ENCODE peak calls at places on chromosomes 3 and 15, in six cellular contexts. B is HCT116, U is K562, Z is body of pancreas, D is HAP-1, S is neuronal stem cell. R is an unnamed sample.
A peak's percentile ranks its signal among the peaks of the same experiment; 100 is the strongest.

GRCh38 chr3:141797167-141797773 is 34.1 kb downstream of the GRK7 start:
- DNase-seq in Z (peak; percentile 25), D (peak; percentile 16), S (peak; percentile 83), B (no peak), U (no peak), R (peak; percentile 42)

GRCh38 chr3:177201707-177202397 is 4.6 kb upstream of the TBL1XR1 start:
- DNase-seq in S (no peak), U (no peak), B (no peak), Z (no peak), D (no peak), R (no peak)

GRCh38 chr15:45105586-45105985 is 8.4 kb downstream of the DUOX2 start:
- DNase-seq in U (no peak), B (no peak), S (no peak), D (no peak), Z (no peak), R (no peak)

GRCh38 chr3:196969001-196969659 is 497 bp upstream of the PIGZ start:
- DNase-seq in S (no peak), B (no peak), U (peak; percentile 61), D (no peak), Z (no peak), R (no peak)

GRCh38 chr15:42141246-42141645 is 15.2 kb downstream of the PLA2G4F start:
- DNase-seq in Z (no peak), U (no peak), D (no peak), B (no peak), S (no peak), R (no peak)

GRCh38 chr15:32861741-32862140 is 143.9 kb downstream of the GREM1 start:
- DNase-seq in D (no peak), Z (no peak), S (peak; percentile 9), B (no peak), U (no peak), R (peak; percentile 35)

GRCh38 chr3:172355836-172356235 is 92.4 kb downstream of the GHSR start:
- DNase-seq in D (no peak), S (no peak), Z (peak; percentile 48), U (no peak), B (peak; percentile 27), R (no peak)

GRCh38 chr3:148379763-148380162 is 317.9 kb upstream of the AGTR1 start:
- DNase-seq in Z (no peak), U (no peak), D (peak; percentile 22), B (peak; percentile 65), S (peak; percentile 20), R (peak; percentile 8)

GRCh38 chr3:38165722-38166387 is 518 bp downstream of the OXSR1 start:
- DNase-seq in S (no peak), U (peak; percentile 74), B (no peak), Z (peak; percentile 62), D (peak; percentile 19), R (peak; percentile 66)

GRCh38 chr15:34987623-34987981 is 485 bp downstream of the ZNF770 start:
- DNase-seq in U (peak; percentile 32), B (no peak), Z (no peak), D (no peak), S (no peak), R (no peak)

GRCh38 chr3:148958681-148959080 is 32.7 kb upstream of the GYG1 start:
- DNase-seq in D (no peak), Z (no peak), S (no peak), B (no peak), U (no peak), R (no peak)

GRCh38 chr15:67190813-67191212 is 63.6 kb downstream of the AAGAB start:
- DNase-seq in U (no peak), B (no peak), D (no peak), S (no peak), Z (no peak), R (no peak)

GRCh38 chr3:32569540-32570425 is 875 bp downstream of the DYNC1LI1 start:
- DNase-seq in Z (peak; percentile 64), S (peak; percentile 81), U (peak; percentile 74), B (no peak), D (peak; percentile 76), R (peak; percentile 72)

GRCh38 chr3:51819709-51820406 is 40.8 kb upstream of the IQCF6 start:
- DNase-seq in U (peak; percentile 45), D (no peak), B (peak; percentile 15), Z (no peak), S (no peak), R (peak; percentile 36)

GRCh38 chr15:70159397-70160009 is 61.8 kb upstream of the TLE3 start:
- DNase-seq in U (no peak), Z (peak; percentile 53), D (no peak), S (no peak), B (no peak), R (peak; percentile 88)

GRCh38 chr3:177491301-177492031 is 294.2 kb upstream of the TBL1XR1 start:
- DNase-seq in D (no peak), Z (no peak), U (no peak), S (no peak), B (no peak), R (no peak)

GRCh38 chr3:2154596-2154995 is 55.9 kb downstream of the CNTN4 start:
- DNase-seq in Z (no peak), B (no peak), U (no peak), S (no peak), D (no peak), R (no peak)

GRCh38 chr3:119240101-119240581 is 537 bp downstream of the B4GALT4 start:
- DNase-seq in Z (peak; percentile 26), U (peak; percentile 19), B (no peak), S (peak; percentile 69), D (peak; percentile 13), R (no peak)

GRCh38 chr15:89495638-89496145 is 691 bp downstream of the RHCG start:
- DNase-seq in D (no peak), Z (no peak), S (no peak), U (no peak), B (no peak), R (no peak)

GRCh38 chr3:31868246-31868645 is 112.8 kb downstream of the OSBPL10 start:
- DNase-seq in D (no peak), U (no peak), S (no peak), B (no peak), Z (no peak), R (no peak)

GRCh38 chr15:25811481-25811906 is 51.6 kb downstream of the ATP10A start:
- DNase-seq in D (no peak), S (no peak), U (no peak), B (no peak), Z (no peak), R (no peak)

GRCh38 chr15:93245616-93246122 is 156.7 kb upstream of the RGMA start:
- DNase-seq in Z (no peak), D (no peak), U (no peak), S (no peak), B (no peak), R (no peak)
- H3K36me3 ChIP-seq in Z (no peaks in the 10 kb centered on the region), D (no peaks in the 10 kb centered on the region), U (no peaks in the 10 kb centered on the region), S (no peaks in the 10 kb centered on the region), B (no peaks in the 10 kb centered on the region), R (no peaks in the 10 kb centered on the region)

GRCh38 chr3:9761919-9762318 is 7.8 kb downstream of the CAMK1 start:
- DNase-seq in U (no peak), S (no peak), D (no peak), Z (no peak), B (no peak), R (no peak)
- H3K36me3 ChIP-seq in U (peaks cover 19% of the 10 kb centered on the region), S (peaks cover 34% of the 10 kb centered on the region), D (no peaks in the 10 kb centered on the region), Z (peaks cover 4% of the 10 kb centered on the region), B (peaks cover 17% of the 10 kb centered on the region), R (peaks cover 30% of the 10 kb centered on the region)

GRCh38 chr3:13009946-13010315 is 63.3 kb downstream of the IQSEC1 start:
- DNase-seq in D (no peak), S (no peak), B (no peak), Z (no peak), U (no peak), R (no peak)
- H3K36me3 ChIP-seq in D (no peaks in the 10 kb centered on the region), S (no peaks in the 10 kb centered on the region), B (no peaks in the 10 kb centered on the region), Z (no peaks in the 10 kb centered on the region), U (no peaks in the 10 kb centered on the region), R (peaks cover 5% of the 10 kb centered on the region)

GRCh38 chr3:129563332-129563731 is 20.4 kb downstream of the H1-8 start:
- DNase-seq in B (no peak), Z (no peak), D (no peak), U (no peak), S (no peak), R (no peak)
- H3K36me3 ChIP-seq in B (no peaks in the 10 kb centered on the region), Z (no peaks in the 10 kb centered on the region), D (peaks cover 9% of the 10 kb centered on the region), U (peaks cover 21% of the 10 kb centered on the region), S (no peaks in the 10 kb centered on the region), R (peaks cover 10% of the 10 kb centered on the region)

GRCh38 chr15:74802290-74802689 is 10.3 kb upstream of the LMAN1L start:
- DNase-seq in Z (no peak), S (no peak), B (no peak), U (no peak), D (no peak), R (no peak)
- H3K36me3 ChIP-seq in Z (peaks cover 5% of the 10 kb centered on the region), S (peaks cover 48% of the 10 kb centered on the region), B (peaks cover 31% of the 10 kb centered on the region), U (peaks cover 65% of the 10 kb centered on the region), D (peaks cover 66% of the 10 kb centered on the region), R (peaks cover 60% of the 10 kb centered on the region)

R was measured in WERI-Rb-1.